ENCODE peak calls at places on chromosomes 3 and 15, in eight cellular contexts. H is occipital lobe, R is fibroblast of pulmonary artery, O is GM12891, Q is AG09309, P is fibroblast of the aortic adventitia, Z is mesenteric fat pad, L is mucosa of descending colon. B is an unnamed sample.

GRCh38 chr3:183265713-183266417 is 12.8 kb downstream of the B3GNT5 start:
- DNase-seq in Q (no peak), R (peak), P (peak), H (no peak), L (peak), O (no peak), Z (no peak), B (no peak)

GRCh38 chr3:10753964-10754363 is 62.1 kb upstream of the SLC6A11 start:
- DNase-seq in O (no peak), H (no peak), Z (peak), P (peak), Q (no peak), R (peak), L (no peak), B (peak)

GRCh38 chr3:152183473-152183872 is 85.3 kb upstream of the MBNL1 start:
- DNase-seq in L (no peak), H (no peak), Q (no peak), R (peak), P (peak), Z (no peak), O (no peak), B (peak)

GRCh38 chr3:41200669-41201021 is 1.3 kb downstream of the CTNNB1 start:
- DNase-seq in Z (no peak), H (no peak), Q (no peak), L (no peak), R (peak), O (no peak), P (peak), B (peak)

GRCh38 chr3:122356402-122356801 is 26.6 kb downstream of the MIX23 start:
- DNase-seq in Q (no peak), L (peak), R (peak), P (peak), Z (no peak), O (peak), H (no peak), B (peak)

GRCh38 chr3:117719316-117719926 is 1009.8 kb downstream of the TUSC7 start:
- DNase-seq in L (no peak), O (peak), Z (no peak), P (peak), Q (no peak), H (no peak), R (peak), B (no peak)

GRCh38 chr3:150069158-150069536 is 98.5 kb upstream of the PFN2 start:
- DNase-seq in Q (no peak), H (no peak), P (no peak), L (no peak), O (no peak), Z (no peak), R (no peak), B (no peak)

GRCh38 chr3:58585005-58585786 is 8.0 kb upstream of the FAM107A start:
- DNase-seq in H (peak), Z (peak), Q (no peak), R (peak), O (peak), L (peak), P (peak), B (peak)

GRCh38 chr3:100040446-100040845 is 73.9 kb downstream of the FILIP1L start:
- DNase-seq in Q (no peak), H (no peak), Z (no peak), O (no peak), R (peak), L (no peak), P (peak), B (no peak)

GRCh38 chr3:46490338-46491084 is 7.3 kb upstream of the RTP3 start:
- DNase-seq in H (no peak), Z (no peak), L (no peak), O (no peak), R (no peak), Q (no peak), P (peak), B (no peak)

GRCh38 chr15:41983221-41983620 is 10.9 kb upstream of the EHD4 start:
- DNase-seq in R (no peak), P (no peak), H (no peak), O (no peak), Z (peak), L (no peak), Q (no peak), B (no peak)

GRCh38 chr3:18466136-18466535 is 41.0 kb upstream of the SATB1 start:
- DNase-seq in R (no peak), O (no peak), L (no peak), Q (no peak), H (no peak), P (no peak), Z (no peak), B (no peak)

GRCh38 chr15:70164156-70164900 is 66.6 kb upstream of the TLE3 start:
- DNase-seq in Q (no peak), L (no peak), O (no peak), P (no peak), R (no peak), Z (peak), H (no peak), B (no peak)

GRCh38 chr3:58164199-58164879 is 46.4 kb downstream of the DNASE1L3 start:
- DNase-seq in O (no peak), H (no peak), L (no peak), Q (no peak), R (peak), Z (no peak), P (no peak), B (peak)

GRCh38 chr3:196942915-196943277 is 568 bp upstream of the NCBP2 start:
- DNase-seq in Z (no peak), Q (no peak), O (no peak), L (peak), P (no peak), H (peak), R (peak), B (peak)

GRCh38 chr3:45776611-45777010 is 19.7 kb downstream of the SLC6A20 start:
- DNase-seq in Z (no peak), L (no peak), H (no peak), P (no peak), O (no peak), R (no peak), Q (no peak), B (peak)

B was measured in testis.